ENCODE peak calls at places on chromosomes 4 and X, in six cellular contexts. One of them, this sample, is unnamed.

GRCh38 chr4:94032754-94033153 is 174.9 kb upstream of the SMARCAD1 start:
- DNase-seq in testis: no peak
- DNase-seq in neural progenitor cell: peak; percentile 2
- DNase-seq in transverse colon: no peak
- DNase-seq in GM23338: peak; percentile 55
- DNase-seq in gastrocnemius medialis: no peak
- DNase-seq in this sample: peak; percentile 55

GRCh38 chr4:94304365-94304971 is 38.2 kb downstream of the HPGDS start:
- DNase-seq in neural progenitor cell: peak; percentile 31
- DNase-seq in gastrocnemius medialis: no peak
- DNase-seq in transverse colon: no peak
- DNase-seq in GM23338: peak; percentile 52
- DNase-seq in testis: peak; percentile 20
- DNase-seq in this sample: peak; percentile 47

GRCh38 chrX:121000589-121000988 is 15.0 kb upstream of the CT47A1 start:
- DNase-seq in gastrocnemius medialis: no peak
- DNase-seq in neural progenitor cell: peak; percentile 13
- DNase-seq in transverse colon: no peak
- DNase-seq in GM23338: peak; percentile 26
- DNase-seq in testis: no peak
- DNase-seq in this sample: no peak

GRCh38 chr4:2047031-2047660 is 12.0 kb upstream of the NAT8L start:
- DNase-seq in neural progenitor cell: no peak
- DNase-seq in gastrocnemius medialis: no peak
- DNase-seq in GM23338: no peak
- DNase-seq in transverse colon: no peak
- DNase-seq in testis: no peak
- DNase-seq in this sample: no peak

GRCh38 chr4:26803462-26803861 is 57.2 kb upstream of the STIM2 start:
- DNase-seq in transverse colon: no peak
- DNase-seq in gastrocnemius medialis: no peak
- DNase-seq in neural progenitor cell: peak; percentile 81
- DNase-seq in testis: no peak
- DNase-seq in GM23338: peak; percentile 20
- DNase-seq in this sample: no peak

GRCh38 chrX:26848511-26848910 is 614.6 kb downstream of the PPP4R3C start:
- DNase-seq in gastrocnemius medialis: no peak
- DNase-seq in transverse colon: no peak
- DNase-seq in GM23338: no peak
- DNase-seq in neural progenitor cell: no peak
- DNase-seq in testis: no peak
- DNase-seq in this sample: peak; percentile 5

GRCh38 chr4:181008164-181008563 is 1235.0 kb upstream of the TENM3 start:
- DNase-seq in testis: no peak
- DNase-seq in GM23338: no peak
- DNase-seq in gastrocnemius medialis: no peak
- DNase-seq in transverse colon: no peak
- DNase-seq in neural progenitor cell: no peak
- DNase-seq in this sample: peak; percentile 56

GRCh38 chr4:119656986-119657635 is 28.5 kb upstream of the PDE5A start:
- DNase-seq in transverse colon: no peak
- DNase-seq in GM23338: no peak
- DNase-seq in testis: no peak
- DNase-seq in neural progenitor cell: no peak
- DNase-seq in gastrocnemius medialis: no peak
- DNase-seq in this sample: peak; percentile 19

GRCh38 chr4:48944659-48945290 is 38.2 kb upstream of the OCIAD2 start:
- DNase-seq in testis: peak; percentile 71
- DNase-seq in GM23338: peak; percentile 78
- DNase-seq in gastrocnemius medialis: no peak
- DNase-seq in neural progenitor cell: peak; percentile 48
- DNase-seq in transverse colon: peak; percentile 22
- DNase-seq in this sample: no peak

GRCh38 chr4:101393256-101393655 is 45.9 kb upstream of the PPP3CA start:
- DNase-seq in gastrocnemius medialis: no peak
- DNase-seq in neural progenitor cell: no peak
- DNase-seq in transverse colon: no peak
- DNase-seq in testis: no peak
- DNase-seq in GM23338: no peak
- DNase-seq in this sample: no peak

GRCh38 chrX:21412883-21413282 is 38.7 kb downstream of the CNKSR2 start:
- DNase-seq in transverse colon: no peak
- DNase-seq in testis: no peak
- DNase-seq in gastrocnemius medialis: no peak
- DNase-seq in GM23338: no peak
- DNase-seq in neural progenitor cell: no peak
- DNase-seq in this sample: peak; percentile 47

GRCh38 chrX:110228453-110228852 is 89.4 kb downstream of the AMMECR1 start:
- DNase-seq in neural progenitor cell: no peak
- DNase-seq in testis: no peak
- DNase-seq in GM23338: no peak
- DNase-seq in transverse colon: no peak
- DNase-seq in gastrocnemius medialis: no peak
- DNase-seq in this sample: no peak

GRCh38 chr4:175308236-175308635 is 390.1 kb downstream of the ADAM29 start:
- DNase-seq in neural progenitor cell: no peak
- DNase-seq in gastrocnemius medialis: no peak
- DNase-seq in transverse colon: no peak
- DNase-seq in testis: no peak
- DNase-seq in GM23338: no peak
- DNase-seq in this sample: peak; percentile 52

GRCh38 chrX:18856645-18856997 is 127.3 kb downstream of the PHKA2 start:
- DNase-seq in neural progenitor cell: no peak
- DNase-seq in testis: no peak
- DNase-seq in gastrocnemius medialis: no peak
- DNase-seq in GM23338: no peak
- DNase-seq in transverse colon: no peak
- DNase-seq in this sample: no peak

GRCh38 chrX:101257448-101258259 is 33.5 kb downstream of the TAF7L start:
- DNase-seq in gastrocnemius medialis: no peak
- DNase-seq in GM23338: no peak
- DNase-seq in testis: no peak
- DNase-seq in transverse colon: no peak
- DNase-seq in neural progenitor cell: no peak
- DNase-seq in this sample: no peak

GRCh38 chr4:98639108-98639507 is 19.3 kb downstream of the TSPAN5 start:
- DNase-seq in neural progenitor cell: no peak
- DNase-seq in testis: no peak
- DNase-seq in transverse colon: no peak
- DNase-seq in gastrocnemius medialis: no peak
- DNase-seq in GM23338: no peak
- DNase-seq in this sample: no peak

GRCh38 chr4:185903205-185903604 is 91.2 kb upstream of the SORBS2 start:
- DNase-seq in transverse colon: no peak
- DNase-seq in gastrocnemius medialis: no peak
- DNase-seq in testis: no peak
- DNase-seq in neural progenitor cell: no peak
- DNase-seq in GM23338: no peak
- DNase-seq in this sample: no peak

GRCh38 chr4:109147135-109147534 is 155.3 kb downstream of the COL25A1 start:
- DNase-seq in neural progenitor cell: no peak
- DNase-seq in gastrocnemius medialis: no peak
- DNase-seq in GM23338: no peak
- DNase-seq in transverse colon: no peak
- DNase-seq in testis: no peak
- DNase-seq in this sample: no peak

GRCh38 chrX:128020701-128021100 is 31.5 kb downstream of the ACTRT1 start:
- DNase-seq in neural progenitor cell: no peak
- DNase-seq in testis: no peak
- DNase-seq in GM23338: no peak
- DNase-seq in gastrocnemius medialis: no peak
- DNase-seq in transverse colon: no peak
- DNase-seq in this sample: peak; percentile 0

GRCh38 chr4:84389406-84389805 is 109.7 kb downstream of the NKX6-1 start:
- DNase-seq in neural progenitor cell: no peak
- DNase-seq in gastrocnemius medialis: no peak
- DNase-seq in testis: no peak
- DNase-seq in transverse colon: no peak
- DNase-seq in GM23338: no peak
- DNase-seq in this sample: peak; percentile 40

GRCh38 chr4:3314706-3315260 is 22.0 kb downstream of the RGS12 start:
- DNase-seq in neural progenitor cell: no peak
- DNase-seq in transverse colon: no peak
- DNase-seq in gastrocnemius medialis: no peak
- DNase-seq in GM23338: no peak
- DNase-seq in testis: no peak
- DNase-seq in this sample: no peak

GRCh38 chr4:128636906-128637305 is 172.6 kb upstream of the JADE1 start:
- DNase-seq in transverse colon: no peak
- DNase-seq in gastrocnemius medialis: no peak
- DNase-seq in neural progenitor cell: no peak
- DNase-seq in GM23338: peak; percentile 49
- DNase-seq in testis: no peak
- DNase-seq in this sample: no peak

GRCh38 chr4:141524116-141524515 is 112.3 kb upstream of the IL15 start:
- DNase-seq in neural progenitor cell: no peak
- DNase-seq in gastrocnemius medialis: no peak
- DNase-seq in GM23338: no peak
- DNase-seq in transverse colon: no peak
- DNase-seq in testis: no peak
- DNase-seq in this sample: no peak

GRCh38 chr4:172899861-172900260 is 268.8 kb upstream of the GALNT7 start:
- DNase-seq in GM23338: no peak
- DNase-seq in neural progenitor cell: no peak
- DNase-seq in transverse colon: no peak
- DNase-seq in gastrocnemius medialis: no peak
- DNase-seq in testis: no peak
- DNase-seq in this sample: no peak

GRCh38 chr4:100880012-100880411 is 362.2 kb upstream of the EMCN start:
- DNase-seq in gastrocnemius medialis: no peak
- DNase-seq in testis: no peak
- DNase-seq in GM23338: peak; percentile 23
- DNase-seq in neural progenitor cell: peak; percentile 6
- DNase-seq in transverse colon: no peak
- DNase-seq in this sample: no peak

GRCh38 chr4:37827030-37827705 is 682 bp downstream of the PGM2 start:
- DNase-seq in transverse colon: peak; percentile 29
- DNase-seq in neural progenitor cell: no peak
- DNase-seq in gastrocnemius medialis: peak; percentile 11
- DNase-seq in GM23338: no peak
- DNase-seq in testis: peak; percentile 17
- DNase-seq in this sample: peak; percentile 68

GRCh38 chrX:129769467-129770154 is 10.1 kb upstream of the SASH3 start:
- DNase-seq in neural progenitor cell: peak; percentile 11
- DNase-seq in testis: no peak
- DNase-seq in gastrocnemius medialis: no peak
- DNase-seq in GM23338: no peak
- DNase-seq in transverse colon: peak; percentile 53
- DNase-seq in this sample: no peak

GRCh38 chrX:133337250-133337649 is 78.0 kb downstream of the GPC4 start:
- DNase-seq in gastrocnemius medialis: no peak
- DNase-seq in GM23338: no peak
- DNase-seq in neural progenitor cell: no peak
- DNase-seq in transverse colon: peak; percentile 63
- DNase-seq in testis: peak; percentile 80
- DNase-seq in this sample: no peak

GRCh38 chrX:133333154-133333750 is 82.0 kb downstream of the GPC4 start:
- DNase-seq in testis: no peak
- DNase-seq in neural progenitor cell: no peak
- DNase-seq in gastrocnemius medialis: no peak
- DNase-seq in transverse colon: no peak
- DNase-seq in GM23338: no peak
- DNase-seq in this sample: no peak

GRCh38 chrX:133335027-133335426 is 80.3 kb downstream of the GPC4 start:
- DNase-seq in gastrocnemius medialis: no peak
- DNase-seq in testis: peak; percentile 26
- DNase-seq in transverse colon: peak; percentile 13
- DNase-seq in neural progenitor cell: peak; percentile 52
- DNase-seq in GM23338: peak; percentile 53
- DNase-seq in this sample: peak; percentile 5
- TF ChIP-seq CTCF in gastrocnemius medialis: no peak
- TF ChIP-seq CTCF in testis: peak; percentile 34
- TF ChIP-seq CTCF in transverse colon: peak; percentile 51
- TF ChIP-seq CTCF in neural progenitor cell: peak; percentile 62
- TF ChIP-seq CTCF in GM23338: peak; percentile 63
- TF ChIP-seq CTCF in this sample: peak; percentile 67

GRCh38 chr4:77156533-77156911 is 485 bp upstream of the CCNG2 start:
- DNase-seq in gastrocnemius medialis: peak; percentile 98
- DNase-seq in neural progenitor cell: peak; percentile 99
- DNase-seq in GM23338: peak; percentile 100
- DNase-seq in testis: peak; percentile 98
- DNase-seq in transverse colon: peak; percentile 96
- DNase-seq in this sample: peak; percentile 99
- H3K27ac ChIP-seq in gastrocnemius medialis: peak overlapping the region; percentile 84
- H3K27ac ChIP-seq in neural progenitor cell: peak overlapping the region; percentile 100
- H3K27ac ChIP-seq in GM23338: peak overlapping the region; percentile 100
- H3K27ac ChIP-seq in testis: peak overlapping the region; percentile 95
- H3K27ac ChIP-seq in transverse colon: peak overlapping the region; percentile 94
- H3K27ac ChIP-seq in this sample: peak overlapping the region; percentile 96

DNA sequence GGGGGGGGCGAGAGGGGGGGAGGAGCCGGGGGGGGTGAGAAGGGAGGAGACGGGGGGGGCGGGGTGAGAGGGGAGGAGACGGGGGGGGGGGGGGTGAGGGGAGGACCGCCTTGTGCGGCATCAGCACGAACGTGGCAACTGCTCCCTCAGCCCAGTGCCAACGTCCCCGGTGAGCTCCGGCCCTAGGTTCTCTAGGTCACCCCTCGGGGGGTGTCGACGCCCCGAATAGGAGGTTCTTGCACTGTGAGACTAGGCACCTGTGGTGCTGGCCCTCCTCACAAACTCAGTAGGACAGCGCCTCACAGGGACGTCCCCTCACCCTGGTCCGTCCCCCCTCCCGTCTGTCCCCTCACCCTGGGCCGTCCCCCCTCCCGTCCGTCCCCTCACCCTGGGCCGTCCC is 21.5 kb upstream of the GTPBP6 start:
- DNase-seq in neural progenitor cell: no peak
- DNase-seq in gastrocnemius medialis: no peak
- DNase-seq in testis: no peak
- DNase-seq in GM23338: no peak
- DNase-seq in transverse colon: no peak
- DNase-seq in this sample: no peak
- TF ChIP-seq CTCF in neural progenitor cell: no peak
- TF ChIP-seq CTCF in gastrocnemius medialis: no peak
- TF ChIP-seq CTCF in testis: no peak
- TF ChIP-seq CTCF in GM23338: no peak
- TF ChIP-seq CTCF in transverse colon: no peak
- TF ChIP-seq CTCF in this sample: no peak

GRCh38 chrX:9466711-9467110 is 1.9 kb downstream of the TBL1X start:
- DNase-seq in testis: no peak
- DNase-seq in neural progenitor cell: no peak
- DNase-seq in GM23338: no peak
- DNase-seq in gastrocnemius medialis: no peak
- DNase-seq in transverse colon: no peak
- DNase-seq in this sample: no peak

GRCh38 chrX:9465380-9466114 is 689 bp downstream of the TBL1X start:
- DNase-seq in GM23338: peak; percentile 40
- DNase-seq in gastrocnemius medialis: peak; percentile 12
- DNase-seq in neural progenitor cell: peak; percentile 40
- DNase-seq in testis: no peak
- DNase-seq in transverse colon: peak; percentile 23
- DNase-seq in this sample: no peak

GRCh38 chrX:9467181-9467580 is 2.3 kb downstream of the TBL1X start:
- DNase-seq in testis: no peak
- DNase-seq in transverse colon: no peak
- DNase-seq in neural progenitor cell: peak; percentile 12
- DNase-seq in gastrocnemius medialis: no peak
- DNase-seq in GM23338: no peak
- DNase-seq in this sample: no peak

GRCh38 chrX:9466115-9466495 is 1.2 kb downstream of the TBL1X start:
- DNase-seq in GM23338: peak; percentile 41
- DNase-seq in neural progenitor cell: peak; percentile 56
- DNase-seq in testis: peak; percentile 52
- DNase-seq in transverse colon: peak; percentile 51
- DNase-seq in gastrocnemius medialis: peak; percentile 55
- DNase-seq in this sample: no peak

GRCh38 chrX:9464435-9465371 is at the start of gene TBL1X:
- DNase-seq in testis: peak; percentile 67
- DNase-seq in gastrocnemius medialis: peak; percentile 61
- DNase-seq in GM23338: peak; percentile 41
- DNase-seq in neural progenitor cell: peak; percentile 71
- DNase-seq in transverse colon: peak; percentile 59
- DNase-seq in this sample: no peak
- H3K27ac ChIP-seq in testis: peak within 1 kb of the TSS; percentile 81
- H3K27ac ChIP-seq in gastrocnemius medialis: peak within 1 kb of the TSS; percentile 85
- H3K27ac ChIP-seq in GM23338: peak within 1 kb of the TSS; percentile 90
- H3K27ac ChIP-seq in neural progenitor cell: no peak within 1 kb of the TSS
- H3K27ac ChIP-seq in transverse colon: peak within 1 kb of the TSS; percentile 85
- H3K27ac ChIP-seq in this sample: peak within 1 kb of the TSS; percentile 24